ENCODE peak calls at places on chromosomes 13 and 19, in seven cellular contexts. L, A, Z, J, U, S and V are unnamed samples.

GRCh38 chr13:73096173-73097117 is 37.6 kb downstream of the KLF5 start:
- DNase-seq in L (no peak), A (no peak), U (peak), Z (no peak), J (no peak), S (peak), V (peak)

GRCh38 chr19:40549007-40549708 is 27.5 kb upstream of the SHKBP1 start:
- DNase-seq in S (peak), U (peak), L (peak), J (no peak), A (peak), Z (peak), V (peak)

GRCh38 chr19:3320354-3320670 is 46.1 kb upstream of the NFIC start:
- DNase-seq in U (peak), L (no peak), S (no peak), Z (no peak), J (no peak), A (peak), V (no peak)

GRCh38 chr19:5090780-5091575 is 122.1 kb downstream of the KDM4B start:
- DNase-seq in L (no peak), U (peak), S (no peak), A (peak), Z (no peak), J (no peak), V (no peak)

GRCh38 chr19:37484406-37485115 is 15.4 kb downstream of the ZNF570 start:
- DNase-seq in U (no peak), A (no peak), Z (no peak), S (no peak), J (no peak), L (no peak), V (no peak)

GRCh38 chr19:44611812-44612295 is 1.5 kb upstream of the IGSF23 start:
- DNase-seq in J (no peak), S (peak), A (no peak), L (no peak), Z (no peak), U (no peak), V (no peak)

GRCh38 chr19:38656171-38656981 is 8.9 kb downstream of the ACTN4 start:
- DNase-seq in Z (no peak), J (no peak), L (no peak), S (peak), A (no peak), U (no peak), V (no peak)

GRCh38 chr13:97028441-97029299 is 34.4 kb upstream of the OXGR1 start:
- DNase-seq in S (peak), L (no peak), J (no peak), A (peak), U (peak), Z (peak), V (peak)

GRCh38 chr13:34294483-34295129 is 476.7 kb downstream of the RFC3 start:
- DNase-seq in U (no peak), S (no peak), J (no peak), Z (no peak), A (no peak), L (no peak), V (peak)

GRCh38 chr13:111577956-111578595 is 257.6 kb downstream of the TEX29 start:
- DNase-seq in A (no peak), Z (no peak), J (no peak), S (no peak), U (no peak), L (no peak), V (no peak)

GRCh38 chr13:38566526-38566925 is 120.4 kb upstream of the FREM2 start:
- DNase-seq in A (peak), S (no peak), L (no peak), U (no peak), Z (no peak), J (no peak), V (no peak)

GRCh38 chr19:15595069-15595468 is 19.9 kb upstream of the CYP4F8 start:
- DNase-seq in S (no peak), L (no peak), A (no peak), U (no peak), Z (peak), J (no peak), V (peak)

GRCh38 chr19:17543991-17544390 is 11.5 kb upstream of the COLGALT1 start:
- DNase-seq in U (no peak), L (no peak), A (no peak), Z (no peak), S (no peak), J (no peak), V (no peak)

GRCh38 chr13:81686877-81687276 is 1346.0 kb upstream of the SPRY2 start:
- DNase-seq in Z (no peak), S (no peak), A (peak), L (no peak), J (no peak), U (no peak), V (no peak)

GRCh38 chr13:84645196-84646071 is 763.2 kb upstream of the SLITRK1 start:
- DNase-seq in Z (no peak), J (no peak), L (no peak), U (no peak), A (no peak), S (no peak), V (peak)

GRCh38 chr19:1027020-1027952 is 878 bp downstream of the CNN2 start:
- DNase-seq in Z (no peak), L (no peak), U (no peak), S (no peak), J (no peak), A (no peak), V (no peak)

GRCh38 chr19:20471441-20471840 is 94.1 kb downstream of the ZNF737 start:
- DNase-seq in S (no peak), A (no peak), J (no peak), L (no peak), Z (no peak), U (no peak), V (no peak)

GRCh38 chr19:45826934-45827333 is 11.8 kb upstream of the RSPH6A start:
- DNase-seq in U (no peak), Z (no peak), A (peak), L (no peak), S (no peak), J (no peak), V (no peak)

GRCh38 chr19:7751157-7751783 is 3.9 kb upstream of the CD209 start:
- DNase-seq in J (peak), S (no peak), L (no peak), U (no peak), A (no peak), Z (no peak), V (no peak)

GRCh38 chr19:48540110-48540509 is 11.9 kb upstream of the SULT2B1 start:
- DNase-seq in U (no peak), Z (no peak), A (no peak), J (no peak), L (no peak), S (no peak), V (no peak)

GRCh38 chr13:81602236-81602635 is 1261.3 kb upstream of the SPRY2 start:
- DNase-seq in U (no peak), A (no peak), J (no peak), Z (no peak), L (no peak), S (no peak), V (no peak)

GRCh38 chr13:24038846-24039330 is 121.6 kb upstream of the SPATA13 start:
- DNase-seq in L (no peak), Z (no peak), A (no peak), J (no peak), U (no peak), S (peak), V (no peak)

GRCh38 chr13:113002891-113003290 is 33.9 kb downstream of the MCF2L start:
- DNase-seq in U (no peak), Z (no peak), J (no peak), S (no peak), L (no peak), A (no peak), V (no peak)
- TF ChIP-seq JUND in U (no peak), Z (no peak), J (no peak), S (no peak), L (no peak), A (no peak), V (no peak)

GRCh38 chr13:110137677-110138008 is 169.3 kb downstream of the COL4A1 start:
- DNase-seq in U (peak), A (peak), Z (peak), L (no peak), S (peak), J (no peak), V (peak)
- TF ChIP-seq JUND in U (no peak), A (no peak), Z (no peak), L (no peak), S (no peak), J (no peak), V (no peak)

GRCh38 chr13:20274466-20274865 is 42.3 kb upstream of the GJB6 start:
- DNase-seq in U (no peak), J (no peak), L (no peak), Z (no peak), S (no peak), A (no peak), V (peak)
- TF ChIP-seq JUND in U (no peak), J (no peak), L (no peak), Z (no peak), S (no peak), A (no peak), V (no peak)

DNA sequence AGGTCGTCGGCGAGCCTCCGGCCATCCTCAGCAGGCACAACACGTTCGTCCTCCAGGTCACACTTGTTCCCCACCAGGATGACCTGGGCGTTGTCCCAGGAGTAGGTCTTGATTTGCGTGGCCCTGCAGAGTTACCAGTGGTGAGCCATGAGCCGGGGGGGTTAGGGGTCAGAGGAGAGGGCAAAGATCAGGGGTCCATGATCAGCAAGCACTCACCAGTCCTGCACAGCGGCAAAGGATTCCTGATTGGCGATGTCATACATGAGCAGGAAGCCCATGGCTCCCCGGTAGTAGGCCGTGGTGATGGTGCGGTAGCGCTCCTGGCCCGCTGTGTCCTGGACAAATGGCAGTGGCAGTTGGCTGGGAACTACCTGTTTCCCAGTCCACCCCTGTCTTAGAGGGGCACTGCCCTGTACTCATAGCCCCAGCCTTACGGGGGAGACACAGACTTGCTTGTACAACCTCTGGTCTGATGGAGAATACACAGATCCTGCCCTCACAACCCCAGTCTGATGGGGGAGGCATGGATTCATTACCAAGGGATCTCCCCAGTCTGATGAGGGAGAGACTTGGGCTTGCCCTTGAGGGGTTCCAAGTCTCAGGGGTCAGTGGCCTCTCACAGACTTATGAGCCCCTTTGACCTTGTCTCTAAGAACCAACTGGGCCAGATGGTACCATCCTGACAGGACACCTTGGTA is 3.9 kb downstream of the RAB3D start:
- DNase-seq in Z (no peak), U (no peak), A (peak), S (no peak), J (no peak), L (no peak), V (no peak)
- TF ChIP-seq JUND in Z (no peak), U (no peak), A (no peak), S (peak), J (no peak), L (no peak), V (no peak)

GRCh38 chr13:35475960-35476943 is at the start of gene MAB21L1:
- DNase-seq in U (no peak), A (peak), Z (no peak), L (no peak), J (no peak), S (no peak), V (no peak)

GRCh38 chr13:35478384-35479222 is 2.1 kb upstream of the MAB21L1 start:
- DNase-seq in J (no peak), Z (no peak), A (peak), L (no peak), U (no peak), S (no peak), V (no peak)

GRCh38 chr13:35474551-35474950 is 1.9 kb downstream of the MAB21L1 start:
- DNase-seq in L (no peak), J (no peak), A (no peak), Z (no peak), S (no peak), U (no peak), V (no peak)

GRCh38 chr13:35472308-35473008 is 4.0 kb downstream of the MAB21L1 start:
- DNase-seq in S (no peak), A (peak), U (no peak), L (no peak), J (no peak), Z (no peak), V (no peak)

DNA sequence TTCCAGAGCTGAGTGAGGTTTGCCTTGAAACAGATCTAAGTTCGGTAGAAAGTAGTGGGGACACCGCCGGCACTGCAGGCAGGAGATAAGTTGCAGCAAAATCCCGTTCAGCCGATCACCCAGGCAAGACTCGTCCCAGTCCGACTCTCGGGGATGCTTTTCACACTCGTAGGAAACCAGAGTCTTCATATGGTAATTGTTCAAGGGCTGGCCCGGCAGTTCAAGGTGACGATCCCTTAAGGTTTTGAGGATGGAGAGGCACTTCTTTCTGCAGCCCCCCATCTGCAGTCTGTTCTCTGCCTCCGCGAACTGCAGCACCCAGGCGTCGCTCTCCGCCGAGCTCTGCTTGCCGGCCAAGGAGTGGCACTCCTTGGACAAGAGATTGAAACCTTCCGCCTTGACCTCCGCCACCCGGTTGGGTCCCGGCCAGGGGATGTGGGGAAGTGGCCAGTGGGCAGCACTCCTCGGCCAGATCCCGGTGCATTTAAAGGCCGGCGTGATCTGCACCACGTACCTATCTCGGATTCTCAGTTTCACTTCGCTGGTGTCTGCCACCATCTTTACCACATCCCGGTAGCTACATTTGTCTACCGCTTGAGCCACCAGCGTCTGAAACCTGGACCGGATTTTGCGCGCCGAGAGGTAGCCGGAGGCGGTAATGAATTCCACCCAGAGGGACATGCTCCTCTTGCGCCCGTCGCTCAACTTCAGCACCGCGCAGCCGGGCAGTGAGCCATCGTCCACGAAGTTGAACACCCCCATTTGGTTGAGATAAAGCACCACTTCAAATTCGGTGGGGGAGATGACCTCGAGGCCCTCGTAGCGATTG is 1.1 kb downstream of the MAB21L1 start:
- DNase-seq in S (no peak), L (no peak), U (no peak), J (no peak), Z (no peak), A (peak), V (no peak)
- TF ChIP-seq JUND in S (no peak), L (no peak), U (no peak), J (no peak), Z (no peak), A (no peak), V (no peak)

DNA sequence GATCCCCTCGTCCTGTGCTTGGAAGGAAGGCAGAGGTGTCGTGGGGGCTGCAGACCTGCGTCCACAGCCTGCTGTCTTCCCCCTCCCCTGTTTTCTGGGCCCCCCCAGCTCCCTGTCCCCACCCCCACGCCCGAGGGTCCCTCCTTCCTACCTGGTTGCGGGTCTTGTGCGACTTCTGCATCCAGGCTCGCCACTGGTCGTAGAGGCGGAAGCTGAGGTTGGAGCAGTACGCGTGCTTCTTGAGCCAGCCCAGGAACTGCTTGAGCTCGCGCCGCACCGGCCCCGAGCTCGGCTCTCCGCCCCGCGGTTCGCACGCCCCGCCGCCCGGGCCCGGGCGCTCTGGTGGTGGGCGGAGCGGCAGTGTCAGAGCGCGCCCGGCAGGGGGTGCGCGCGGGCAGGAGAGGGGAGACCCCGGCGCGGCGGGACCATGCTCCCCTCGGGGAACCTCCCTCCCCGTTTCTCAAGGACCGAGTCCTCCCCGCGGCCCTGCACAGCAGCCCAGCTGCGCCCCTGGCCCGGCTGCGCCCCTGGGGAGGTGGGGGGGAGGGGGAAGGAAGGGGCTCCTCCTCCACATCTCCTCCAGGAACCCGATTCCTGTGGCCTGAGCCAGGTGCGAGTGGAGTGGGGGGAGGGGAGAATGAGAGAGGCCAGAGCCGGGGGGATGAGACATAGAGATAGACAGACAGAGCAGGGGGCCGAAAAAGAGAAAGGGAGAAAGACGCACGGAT is 5.7 kb downstream of the REX1BD start:
- DNase-seq in A (peak), J (no peak), U (peak), S (no peak), L (no peak), Z (no peak), V (peak)
- TF ChIP-seq JUND in A (no peak), J (no peak), U (no peak), S (no peak), L (no peak), Z (no peak), V (no peak)

GRCh38 chr13:98506343-98507059 is 70.4 kb downstream of the STK24 start:
- DNase-seq in S (peak), J (no peak), Z (no peak), L (no peak), U (no peak), A (no peak), V (no peak)
- TF ChIP-seq JUND in S (peak), J (no peak), Z (no peak), L (no peak), U (no peak), A (no peak), V (no peak)